ENCODE peak calls at places on chromosomes 1 and 21, in four cellular contexts. J is tibial artery, V is heart left ventricle, A is HFF-Myc. G is an unnamed sample.

GRCh38 chr1:205293350-205294074 is 28.0 kb downstream of the NUAK2 start:
- DNase-seq in J (no peak), V (no peak), A (no peak), G (no peak)

GRCh38 chr1:50615036-50615750 is 191.9 kb upstream of the DMRTA2 start:
- DNase-seq in J (no peak), V (no peak), A (no peak), G (no peak)

GRCh38 chr21:45405819-45406762 is 1.1 kb downstream of the COL18A1 start:
- DNase-seq in J (peak; percentile 67), V (peak; percentile 70), A (no peak), G (peak; percentile 29)

GRCh38 chr1:29237906-29238600 is 1.7 kb downstream of the PTPRU start:
- DNase-seq in J (peak; percentile 77), V (peak; percentile 83), A (no peak), G (peak; percentile 56)

GRCh38 chr1:171220551-171221175 is 27.6 kb upstream of the FMO1 start:
- DNase-seq in J (no peak), V (peak; percentile 57), A (no peak), G (no peak)

GRCh38 chr1:198936371-198937083 is 297.7 kb downstream of the PTPRC start:
- DNase-seq in J (no peak), V (no peak), A (no peak), G (peak; percentile 21)

GRCh38 chr1:229599218-229599812 is 26.6 kb downstream of the TAF5L start:
- DNase-seq in J (no peak), V (no peak), A (no peak), G (no peak)

GRCh38 chr21:45981154-45981606 is 390 bp upstream of the COL6A1 start:
- DNase-seq in J (peak; percentile 94), V (peak; percentile 89), A (peak; percentile 63), G (peak; percentile 65)

GRCh38 chr1:152013664-152014237 is 20.1 kb upstream of the S100A10 start:
- DNase-seq in J (no peak), V (no peak), A (no peak), G (no peak)

GRCh38 chr1:10598088-10598712 is 123.5 kb downstream of the PEX14 start:
- DNase-seq in J (no peak), V (no peak), A (no peak), G (no peak)

GRCh38 chr1:116268211-116268610 is 104.8 kb upstream of the ATP1A1 start:
- DNase-seq in J (no peak), V (no peak), A (no peak), G (peak; percentile 77)

GRCh38 chr1:19209439-19209989 is 552 bp downstream of the UBR4 start:
- DNase-seq in J (peak; percentile 73), V (no peak), A (no peak), G (no peak)

GRCh38 chr1:112714313-112715263 is 544 bp downstream of the PPM1J start:
- DNase-seq in J (no peak), V (peak; percentile 79), A (no peak), G (no peak)

GRCh38 chr1:155200920-155201319 is 6.8 kb downstream of the THBS3 start:
- DNase-seq in J (no peak), V (peak; percentile 42), A (no peak), G (no peak)

GRCh38 chr21:44013380-44014088 is 1.4 kb downstream of the TRAPPC10 start:
- DNase-seq in J (no peak), V (no peak), A (no peak), G (no peak)

GRCh38 chr1:8962812-8963669 is 17.4 kb downstream of the CA6 start:
- DNase-seq in J (no peak), V (no peak), A (no peak), G (peak; percentile 63)

GRCh38 chr1:201584510-201584991 is 45.6 kb downstream of the NAV1 start:
- DNase-seq in J (peak; percentile 48), V (peak; percentile 79), A (no peak), G (no peak)

GRCh38 chr1:55310517-55310927 is 95.4 kb upstream of the USP24 start:
- DNase-seq in J (no peak), V (no peak), A (peak; percentile 96), G (peak; percentile 44)

GRCh38 chr1:204196068-204196795 is at the start of gene KISS1:
- DNase-seq in J (no peak), V (no peak), A (no peak), G (no peak)

GRCh38 chr1:45908613-45909140 is 105.3 kb downstream of the MAST2 start:
- DNase-seq in J (no peak), V (no peak), A (no peak), G (no peak)

GRCh38 chr1:8465692-8466091 is 147.8 kb downstream of the SLC45A1 start:
- DNase-seq in J (no peak), V (no peak), A (no peak), G (no peak)

GRCh38 chr21:45164124-45164511 is 89.7 kb downstream of the ADARB1 start:
- DNase-seq in J (no peak), V (peak; percentile 48), A (no peak), G (no peak)

GRCh38 chr1:236489710-236490377 is 33.9 kb upstream of the LGALS8 start:
- DNase-seq in J (no peak), V (no peak), A (peak; percentile 30), G (no peak)

GRCh38 chr1:2799811-2800663 is 1.5 kb downstream of the TTC34 start:
- DNase-seq in J (peak; percentile 50), V (peak; percentile 63), A (no peak), G (no peak)

GRCh38 chr1:26239936-26240335 is 5.9 kb downstream of the CEP85 start:
- DNase-seq in J (no peak), V (no peak), A (no peak), G (no peak)

GRCh38 chr1:175889044-175889443 is 145.6 kb upstream of the TNR start:
- DNase-seq in J (no peak), V (no peak), A (no peak), G (no peak)

GRCh38 chr1:170445096-170445495 is 86.9 kb upstream of the GORAB start:
- DNase-seq in J (no peak), V (no peak), A (peak; percentile 40), G (no peak)

DNA sequence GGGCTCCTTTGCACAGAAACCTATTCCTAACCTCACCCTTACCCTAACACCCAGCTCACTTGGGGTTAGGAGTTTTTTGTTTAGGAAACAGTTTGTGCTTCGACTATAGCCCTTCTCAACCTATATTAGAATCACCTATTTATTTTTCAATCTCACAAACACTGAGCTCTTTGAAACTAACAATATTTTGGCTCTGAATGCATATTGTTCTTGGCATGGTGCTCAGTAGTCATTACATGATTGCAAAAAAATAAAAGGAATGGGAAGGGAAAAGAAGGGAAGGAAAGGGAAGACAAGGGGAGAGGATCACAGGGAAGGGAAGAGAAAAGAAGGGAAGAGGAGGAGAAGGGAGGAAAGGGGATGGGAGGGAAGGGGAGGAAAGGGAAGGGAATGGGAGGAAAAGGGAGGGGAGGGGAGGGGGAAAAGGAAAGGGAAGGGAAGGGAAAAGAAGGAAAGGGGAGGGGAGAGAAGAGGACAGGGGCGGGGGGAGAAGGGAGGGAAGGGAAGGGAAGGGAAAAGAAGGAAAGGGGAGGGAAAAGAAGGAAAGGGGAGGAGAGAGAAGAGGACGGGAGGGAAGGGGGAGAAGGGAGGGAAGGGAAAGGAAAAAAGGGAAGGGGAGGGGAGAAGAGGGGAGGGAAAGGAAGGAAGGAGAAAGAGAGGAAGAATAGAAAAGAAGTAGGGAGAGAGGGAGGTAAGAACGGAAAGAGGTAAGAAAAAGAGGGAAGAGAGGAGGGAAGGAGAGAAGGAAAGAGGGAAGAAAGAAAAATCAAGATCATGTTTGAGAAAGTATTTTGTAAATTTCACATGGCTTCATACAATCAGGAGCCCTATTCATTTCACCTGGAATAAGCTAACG is 484.1 kb upstream of the NFIA start:
- DNase-seq in J (no peak), V (no peak), A (no peak), G (no peak)
- H3K4me3 ChIP-seq in J (no peak overlapping the region), V (no peak overlapping the region), A (no peak overlapping the region), G (no peak overlapping the region)

DNA sequence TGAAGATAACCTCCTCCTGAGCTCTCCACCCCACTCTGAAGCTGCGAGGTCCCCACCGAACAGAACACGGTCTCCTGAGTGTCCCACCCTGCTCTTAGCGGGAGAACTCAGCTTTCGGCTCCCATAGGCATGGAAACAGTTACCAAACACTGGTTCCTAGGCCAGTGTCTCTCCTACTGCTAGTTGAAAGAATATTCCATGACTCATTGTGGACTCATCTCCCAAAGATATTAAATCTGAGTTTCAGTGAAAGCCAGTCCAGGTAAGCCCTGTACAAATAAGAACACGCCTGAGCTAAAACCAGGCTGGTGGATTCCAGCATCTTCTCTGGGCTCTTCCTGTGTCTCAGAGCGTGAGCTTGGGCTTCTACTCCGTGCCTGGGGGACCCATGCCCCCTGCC is 107.5 kb upstream of the CLDN14 start:
- DNase-seq in J (no peak), V (no peak), A (no peak), G (peak; percentile 59)
- H3K4me3 ChIP-seq in J (no peak overlapping the region), V (no peak overlapping the region), A (no peak overlapping the region), G (no peak overlapping the region)

GRCh38 chr1:147072371-147073061 is 99.8 kb downstream of the PRKAB2 start:
- DNase-seq in J (no peak), V (no peak), A (no peak), G (no peak)
- H3K4me3 ChIP-seq in J (peak overlapping the region; percentile 34), V (peak overlapping the region; percentile 28), A (peak overlapping the region; percentile 7), G (no peak overlapping the region)

DNA sequence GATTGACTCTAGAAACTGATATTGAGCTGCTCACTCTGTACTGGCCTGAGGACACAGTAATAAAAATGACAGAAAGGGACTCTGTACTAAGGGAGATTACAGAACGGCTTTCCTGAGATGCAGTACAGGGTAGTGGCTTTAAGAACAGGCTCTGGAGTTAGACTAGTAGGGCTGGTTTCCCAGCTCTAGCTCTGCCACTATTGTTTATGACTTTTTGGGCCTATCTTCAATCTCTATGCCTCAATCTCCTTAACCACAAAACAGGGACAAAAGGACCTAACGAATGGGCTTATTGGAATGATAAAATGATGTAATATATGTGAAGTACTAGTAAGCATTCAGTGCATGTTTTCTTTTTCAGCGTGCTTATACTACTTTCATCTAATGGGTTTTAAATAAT is 1.4 kb downstream of the DEPDC1 start:
- DNase-seq in J (no peak), V (no peak), A (no peak), G (peak; percentile 8)
- H3K4me3 ChIP-seq in J (no peak overlapping the region), V (no peak overlapping the region), A (peak overlapping the region; percentile 99), G (peak overlapping the region; percentile 90)

GRCh38 chr1:58891347-58891746 is 107.5 kb upstream of the JUN start:
- DNase-seq in J (no peak), V (no peak), A (no peak), G (no peak)
- H3K4me3 ChIP-seq in J (no peak overlapping the region), V (no peak overlapping the region), A (no peak overlapping the region), G (no peak overlapping the region)

GRCh38 chr1:156581661-156582387 is 2.3 kb downstream of the TTC24 start:
- DNase-seq in J (no peak), V (no peak), A (no peak), G (no peak)
- H3K4me3 ChIP-seq in J (no peak overlapping the region), V (no peak overlapping the region), A (no peak overlapping the region), G (no peak overlapping the region)

G was measured in PC-9.